ENCODE peak calls at places on chromosome 2, in ten cellular contexts. B, E, P, V, L, R, Z, Q, T and A are unnamed samples.

GRCh38 chr2:43482974-43483373 is 112.9 kb downstream of the THADA start:
- DNase-seq in L (peak; percentile 66), Z (no peak), E (no peak), R (no peak), Q (peak; percentile 52), V (no peak), P (no peak), T (no peak), B (no peak), A (no peak)

GRCh38 chr2:224982226-224982625 is 60.0 kb downstream of the DOCK10 start:
- DNase-seq in T (no peak), R (no peak), B (no peak), Q (no peak), Z (peak; percentile 4), P (peak; percentile 67), L (no peak), V (no peak), E (no peak), A (no peak)

GRCh38 chr2:142037051-142037450 is 93.8 kb downstream of the LRP1B start:
- DNase-seq in L (no peak), E (no peak), Q (no peak), R (no peak), T (no peak), Z (no peak), B (no peak), V (no peak), P (no peak), A (no peak)

GRCh38 chr2:48952071-48952604 is 196.6 kb upstream of the LHCGR start:
- DNase-seq in P (no peak), V (no peak), R (no peak), L (no peak), T (no peak), Z (no peak), E (no peak), B (no peak), Q (no peak), A (no peak)

GRCh38 chr2:168192839-168193616 is 54.4 kb downstream of the STK39 start:
- DNase-seq in R (no peak), L (no peak), B (no peak), Z (no peak), T (peak; percentile 57), Q (no peak), E (peak; percentile 12), P (no peak), V (no peak), A (no peak)

GRCh38 chr2:36294290-36294689 is 61.3 kb upstream of the CRIM1 start:
- DNase-seq in R (no peak), L (no peak), T (no peak), P (no peak), V (no peak), Z (peak; percentile 11), Q (no peak), E (no peak), B (no peak), A (no peak)

GRCh38 chr2:71576541-71576940 is 123.2 kb downstream of the DYSF start:
- DNase-seq in R (no peak), V (no peak), B (no peak), L (no peak), P (no peak), E (no peak), T (no peak), Z (no peak), Q (no peak), A (no peak)

GRCh38 chr2:190094471-190094870 is 31.9 kb upstream of the MSTN start:
- DNase-seq in V (no peak), B (no peak), T (no peak), Q (no peak), P (no peak), L (no peak), R (no peak), E (no peak), Z (no peak), A (no peak)

GRCh38 chr2:23504591-23504990 is 119.6 kb downstream of the KLHL29 start:
- DNase-seq in Q (no peak), P (no peak), R (no peak), E (no peak), T (no peak), B (no peak), Z (no peak), L (no peak), V (no peak), A (no peak)

GRCh38 chr2:53467467-53467866 is 300.1 kb upstream of the CHAC2 start:
- DNase-seq in T (no peak), V (no peak), Z (no peak), P (no peak), E (no peak), Q (no peak), B (no peak), R (no peak), L (no peak), A (no peak)

GRCh38 chr2:236794558-236794957 is 224.9 kb downstream of the ACKR3 start:
- DNase-seq in Z (no peak), T (no peak), Q (no peak), P (no peak), B (no peak), V (no peak), R (no peak), E (no peak), L (no peak), A (no peak)

GRCh38 chr2:138775725-138776124 is 4.5 kb downstream of the NXPH2 start:
- DNase-seq in V (no peak), B (no peak), Z (no peak), R (no peak), Q (no peak), E (no peak), P (no peak), L (no peak), T (no peak), A (no peak)

GRCh38 chr2:237594514-237594871 is 4.0 kb upstream of the RAB17 start:
- DNase-seq in E (no peak), R (no peak), T (no peak), P (no peak), Z (no peak), L (no peak), B (peak; percentile 51), Q (no peak), V (no peak), A (no peak)

DNA sequence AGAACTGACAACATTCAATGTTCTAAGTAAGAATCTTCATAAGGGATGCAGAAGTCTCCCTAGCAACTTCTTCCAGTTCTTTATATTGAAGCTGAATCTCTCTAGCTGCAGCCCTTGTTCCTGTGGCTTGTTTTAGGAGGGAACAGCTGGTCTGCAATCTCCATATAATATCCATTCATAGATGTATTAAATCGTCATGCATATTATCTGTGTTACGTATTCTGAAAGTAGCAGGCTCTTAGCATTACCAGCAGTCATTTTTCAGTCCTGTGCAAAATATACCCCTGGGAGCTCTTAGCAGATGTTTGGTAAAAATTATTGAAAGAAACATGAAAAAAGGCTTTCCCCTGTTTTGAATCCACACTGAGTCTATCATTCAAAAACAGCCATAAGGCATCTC is 385.3 kb downstream of the IRS1 start:
- DNase-seq in B (no peak), Q (no peak), T (no peak), V (no peak), L (no peak), P (no peak), Z (peak; percentile 65), R (no peak), E (no peak), A (no peak)
- H3K4me3 ChIP-seq in B (no peak overlapping the region), Q (no peak overlapping the region), T (no peak overlapping the region), V (no peak overlapping the region), L (no peak overlapping the region), P (no peak overlapping the region), Z (no peak overlapping the region), R (no peak overlapping the region), E (no peak overlapping the region), A (no peak overlapping the region)

DNA sequence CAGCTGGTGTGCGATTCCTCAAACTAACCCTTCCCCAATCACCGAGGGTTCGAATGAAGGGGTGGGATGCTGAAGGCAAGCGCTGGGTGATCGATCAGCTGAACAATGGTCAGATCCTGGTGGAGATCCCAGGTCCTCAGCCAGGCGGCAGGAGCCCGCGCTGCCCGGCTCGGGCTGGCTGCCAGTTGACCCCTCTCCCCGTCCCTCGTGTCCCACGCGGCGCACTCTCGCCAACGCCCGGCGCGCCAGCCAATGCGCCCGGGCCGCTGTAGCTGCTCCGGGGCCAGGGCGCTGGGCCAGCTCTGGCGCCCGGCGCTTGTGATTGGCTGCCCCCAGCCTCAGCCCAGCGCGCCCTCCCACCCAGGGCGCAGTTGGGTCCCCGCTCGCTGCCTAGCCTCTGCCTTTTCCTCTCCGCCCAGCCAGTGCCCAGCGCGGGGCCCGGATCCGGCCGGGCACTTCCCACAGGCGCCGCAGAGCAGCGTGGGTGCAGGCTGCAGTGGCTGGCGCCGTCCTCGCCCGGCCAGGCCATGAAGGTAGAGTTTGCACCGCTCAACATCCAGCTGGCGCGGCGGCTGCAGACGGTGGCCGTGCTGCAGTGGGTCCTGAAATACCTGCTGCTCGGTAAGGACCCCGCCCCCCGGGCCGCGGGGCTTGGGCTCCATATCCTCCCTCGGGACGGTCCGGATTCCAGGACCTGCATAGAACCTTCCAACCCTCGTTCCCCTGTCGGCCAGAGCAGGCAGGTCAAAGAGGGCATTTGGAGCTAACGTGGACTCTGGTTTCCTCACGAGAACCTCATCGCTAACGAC is at the start of gene MOGAT1:
- DNase-seq in V (peak; percentile 11), P (peak; percentile 69), R (no peak), L (no peak), Z (peak; percentile 90), E (no peak), T (no peak), Q (no peak), B (peak; percentile 74), A (no peak)
- TF ChIP-seq CTCF in V (no peak), P (no peak), R (no peak), L (no peak), Z (peak; percentile 5), E (no peak), T (no peak), Q (no peak), B (peak; percentile 22), A (peak; percentile 18)

DNA sequence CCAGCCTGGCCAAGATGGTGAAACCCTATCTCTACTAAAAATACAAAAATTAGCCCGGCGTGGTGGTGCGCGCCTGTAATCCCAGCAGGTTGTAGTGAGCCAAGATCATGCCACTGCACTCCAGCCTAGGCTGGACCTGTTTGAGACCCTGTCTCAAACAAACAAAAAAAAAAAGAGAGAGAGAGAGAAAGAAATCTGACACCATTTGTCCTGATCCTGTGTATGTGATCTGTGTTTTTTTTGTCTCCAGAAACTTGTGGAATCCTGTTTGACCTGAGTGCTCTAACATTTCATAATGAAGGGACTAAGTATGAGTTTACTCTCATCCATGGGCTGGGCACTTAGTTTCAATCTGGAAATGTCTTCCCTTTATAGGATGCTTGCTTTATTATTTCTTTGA is 6.4 kb upstream of the ITPRIPL1 start:
- DNase-seq in V (no peak), B (no peak), Z (peak; percentile 0), R (no peak), L (no peak), E (no peak), T (no peak), P (peak; percentile 3), Q (no peak), A (no peak)
- H3K4me3 ChIP-seq in V (no peak overlapping the region), B (no peak overlapping the region), Z (no peak overlapping the region), R (no peak overlapping the region), L (peak overlapping the region; percentile 7), E (no peak overlapping the region), T (peak overlapping the region; percentile 15), P (no peak overlapping the region), Q (no peak overlapping the region), A (no peak overlapping the region)

DNA sequence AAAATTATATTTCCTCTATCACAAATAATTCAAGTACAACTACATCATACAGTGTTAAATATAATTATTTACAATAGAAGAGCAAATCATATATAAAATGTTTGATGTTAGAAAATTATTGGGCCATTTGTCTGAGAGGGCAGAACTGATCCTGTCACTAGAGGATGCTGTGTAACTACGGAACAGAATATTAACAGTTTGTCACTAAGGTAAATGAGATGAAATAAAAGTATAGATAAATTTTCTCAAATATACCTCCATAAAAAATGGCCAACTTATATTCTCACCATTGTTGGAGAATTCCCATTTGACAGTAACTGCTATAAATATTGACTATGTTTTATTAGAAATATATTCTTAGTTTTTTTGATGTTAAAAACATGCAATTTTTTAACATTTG is 1067.4 kb upstream of the DDX18 start:
- DNase-seq in E (no peak), B (no peak), Z (no peak), T (no peak), L (no peak), V (no peak), R (no peak), Q (no peak), P (no peak), A (no peak)
- TF ChIP-seq CTCF in E (no peak), B (peak; percentile 12), Z (no peak), T (peak; percentile 35), L (no peak), V (no peak), R (no peak), Q (no peak), P (no peak), A (peak; percentile 78)